ENCODE peak calls at places on chromosome 16, in five cellular contexts. H is NCI-H526 treated with DMSO at 0.1 percent for 48 hours; P is LNCaP clone FGC; G is CD4-positive, alpha-beta memory T cell; S is stimulated activated CD8-positive, alpha-beta memory T cell treated with anti-CD3 and anti-CD28 coated beads, Interleukin-15, amount 100 ng/mL, for 24 hours. E is an unnamed sample.

GRCh38 chr16:27314161-27314723 is 468 bp downstream of the IL4R start:
- DNase-seq in S (no peak), H (no peak), G (peak), P (no peak), E (no peak)

GRCh38 chr16:49854227-49855203 is 1.4 kb downstream of the ZNF423 start:
- DNase-seq in H (no peak), S (no peak), G (no peak), P (no peak), E (no peak)

GRCh38 chr16:11994187-11995119 is 17.9 kb downstream of the SNX29 start:
- DNase-seq in S (no peak), H (no peak), G (no peak), P (no peak), E (no peak)

GRCh38 chr16:30027588-30028437 is 3.3 kb downstream of the TLCD3B start:
- DNase-seq in S (no peak), G (no peak), H (no peak), P (no peak), E (no peak)

GRCh38 chr16:22318690-22319358 is 21.6 kb downstream of the POLR3E start:
- DNase-seq in G (peak), H (no peak), S (no peak), P (no peak), E (peak)

GRCh38 chr16:24764916-24765315 is 35.5 kb downstream of the TNRC6A start:
- DNase-seq in S (no peak), H (no peak), P (no peak), G (no peak), E (no peak)

GRCh38 chr16:70808371-70808770 is 7.4 kb upstream of the VAC14 start:
- DNase-seq in P (no peak), G (no peak), S (no peak), H (no peak), E (no peak)

GRCh38 chr16:85004587-85005205 is 6.6 kb downstream of the ZDHHC7 start:
- DNase-seq in H (no peak), G (no peak), S (no peak), P (no peak), E (no peak)

GRCh38 chr16:13863075-13863765 is 56.7 kb upstream of the ERCC4 start:
- DNase-seq in G (no peak), H (no peak), P (no peak), S (no peak), E (no peak)

GRCh38 chr16:57485091-57485915 is 990 bp downstream of the DOK4 start:
- DNase-seq in S (no peak), G (no peak), P (no peak), H (no peak), E (no peak)

GRCh38 chr16:89651584-89651983 is 5.9 kb downstream of the CHMP1A start:
- DNase-seq in H (no peak), S (no peak), G (no peak), P (no peak), E (no peak)

GRCh38 chr16:48113471-48113870 is 42.3 kb downstream of the ABCC12 start:
- DNase-seq in S (no peak), H (no peak), G (no peak), P (no peak), E (no peak)

GRCh38 chr16:1447965-1448364 is 3.6 kb upstream of the CCDC154 start:
- DNase-seq in P (no peak), G (no peak), S (no peak), H (no peak), E (no peak)

GRCh38 chr16:8892101-8892575 is 10.0 kb downstream of the LITAFD start:
- DNase-seq in S (no peak), H (no peak), P (no peak), G (no peak), E (no peak)

GRCh38 chr16:5616841-5617240 is 519.2 kb upstream of the EEF2KMT start:
- DNase-seq in P (no peak), G (no peak), S (no peak), H (no peak), E (no peak)

GRCh38 chr16:2467301-2468141 is 3.6 kb upstream of the NTN3 start:
- DNase-seq in G (peak), P (no peak), S (no peak), H (peak), E (no peak)

GRCh38 chr16:69554495-69554894 is 11.3 kb upstream of the NFAT5 start:
- DNase-seq in H (no peak), S (no peak), P (no peak), G (no peak), E (no peak)

GRCh38 chr16:57087003-57087402 is 5.4 kb upstream of the CPNE2 start:
- DNase-seq in P (no peak), S (no peak), H (no peak), G (no peak), E (no peak)

GRCh38 chr16:27745348-27745747 is 195.4 kb downstream of the KATNIP start:
- DNase-seq in P (no peak), S (no peak), H (no peak), G (no peak), E (no peak)

GRCh38 chr16:86070971-86071370 is 172.0 kb downstream of the IRF8 start:
- DNase-seq in G (no peak), S (no peak), P (no peak), H (no peak), E (no peak)

GRCh38 chr16:27853101-27853500 is 210.4 kb downstream of the GSG1L start:
- DNase-seq in P (no peak), G (no peak), H (no peak), S (no peak), E (no peak)

GRCh38 chr16:1123525-1124230 is 27.6 kb upstream of the C1QTNF8 start:
- DNase-seq in P (no peak), S (no peak), G (no peak), H (no peak), E (no peak)

GRCh38 chr16:4613636-4614570 is 785 bp downstream of the UBALD1 start:
- DNase-seq in S (peak), P (no peak), H (no peak), G (no peak), E (no peak)

GRCh38 chr16:21598676-21599157 is 660 bp upstream of the METTL9 start:
- DNase-seq in H (no peak), S (no peak), P (no peak), G (no peak), E (peak)

GRCh38 chr16:38941-39892 is 14.2 kb downstream of the POLR3K start:
- DNase-seq in G (peak), H (no peak), P (peak), S (no peak), E (peak)

E was measured in naive thymus-derived CD4-positive, alpha-beta T cell.